ENCODE peak calls at places on chromosome 5, in seven cellular contexts. W is IMR-90, T is thoracic aorta, J is mucosa of descending colon, X is natural killer cell, R is HepG2, G is lower lobe of right lung. F is an unnamed sample.

GRCh38 chr5:179387151-179388110 is 42.2 kb upstream of the ADAMTS2 start:
- DNase-seq in R (no peak), J (no peak), W (no peak), G (no peak), T (no peak), X (peak), F (no peak)

GRCh38 chr5:104951829-104952228 is 1389.2 kb upstream of the NUDT12 start:
- DNase-seq in X (no peak), T (no peak), W (no peak), R (no peak), G (no peak), J (no peak), F (no peak)

GRCh38 chr5:133783481-133783880 is 171.1 kb upstream of the FSTL4 start:
- DNase-seq in W (no peak), T (no peak), R (no peak), G (no peak), J (no peak), X (no peak), F (no peak)

GRCh38 chr5:171647043-171647899 is 138.3 kb upstream of the SMIM23 start:
- DNase-seq in X (no peak), T (no peak), R (peak), J (no peak), W (peak), G (no peak), F (no peak)

GRCh38 chr5:50667653-50668403 is 1.4 kb downstream of the PARP8 start:
- DNase-seq in G (peak), T (no peak), W (peak), X (peak), J (peak), R (no peak), F (peak)

GRCh38 chr5:119049824-119050449 is 20.9 kb upstream of the DMXL1 start:
- DNase-seq in R (no peak), T (no peak), W (peak), G (no peak), X (no peak), J (no peak), F (no peak)

GRCh38 chr5:10856646-10857332 is 95.8 kb upstream of the DAP start:
- DNase-seq in R (peak), G (no peak), J (no peak), T (no peak), X (peak), W (peak), F (peak)

GRCh38 chr5:172766287-172767104 is 4.5 kb downstream of the DUSP1 start:
- DNase-seq in W (peak), G (peak), X (peak), T (peak), J (peak), R (peak), F (peak)

GRCh38 chr5:64497390-64497789 is 8.4 kb upstream of the RGS7BP start:
- DNase-seq in T (no peak), X (no peak), J (no peak), R (no peak), G (no peak), W (peak), F (no peak)

GRCh38 chr5:149641000-149641576 is 59.8 kb downstream of the ARHGEF37 start:
- DNase-seq in W (peak), X (no peak), G (no peak), T (no peak), J (peak), R (peak), F (no peak)

GRCh38 chr5:157610990-157611389 is 35.4 kb upstream of the ADAM19 start:
- DNase-seq in J (no peak), X (no peak), R (no peak), T (no peak), G (no peak), W (no peak), F (no peak)
- TF ChIP-seq CTCF in J (no peak), X (no peak), R (no peak), T (no peak), G (no peak), W (no peak), F (no peak)

GRCh38 chr5:169139381-169140125 is 161.4 kb downstream of the SLIT3 start:
- DNase-seq in R (no peak), T (no peak), W (no peak), X (no peak), G (peak), J (peak), F (no peak)

GRCh38 chr5:169147542-169147941 is 153.4 kb downstream of the SLIT3 start:
- DNase-seq in G (no peak), X (no peak), R (no peak), T (no peak), W (no peak), J (no peak), F (no peak)

GRCh38 chr5:169146158-169146557 is 154.8 kb downstream of the SLIT3 start:
- DNase-seq in T (no peak), G (no peak), X (no peak), J (no peak), W (no peak), R (no peak), F (no peak)

GRCh38 chr5:169148066-169148740 is 152.7 kb downstream of the SLIT3 start:
- DNase-seq in J (no peak), R (no peak), W (no peak), X (no peak), T (no peak), G (no peak), F (no peak)

DNA sequence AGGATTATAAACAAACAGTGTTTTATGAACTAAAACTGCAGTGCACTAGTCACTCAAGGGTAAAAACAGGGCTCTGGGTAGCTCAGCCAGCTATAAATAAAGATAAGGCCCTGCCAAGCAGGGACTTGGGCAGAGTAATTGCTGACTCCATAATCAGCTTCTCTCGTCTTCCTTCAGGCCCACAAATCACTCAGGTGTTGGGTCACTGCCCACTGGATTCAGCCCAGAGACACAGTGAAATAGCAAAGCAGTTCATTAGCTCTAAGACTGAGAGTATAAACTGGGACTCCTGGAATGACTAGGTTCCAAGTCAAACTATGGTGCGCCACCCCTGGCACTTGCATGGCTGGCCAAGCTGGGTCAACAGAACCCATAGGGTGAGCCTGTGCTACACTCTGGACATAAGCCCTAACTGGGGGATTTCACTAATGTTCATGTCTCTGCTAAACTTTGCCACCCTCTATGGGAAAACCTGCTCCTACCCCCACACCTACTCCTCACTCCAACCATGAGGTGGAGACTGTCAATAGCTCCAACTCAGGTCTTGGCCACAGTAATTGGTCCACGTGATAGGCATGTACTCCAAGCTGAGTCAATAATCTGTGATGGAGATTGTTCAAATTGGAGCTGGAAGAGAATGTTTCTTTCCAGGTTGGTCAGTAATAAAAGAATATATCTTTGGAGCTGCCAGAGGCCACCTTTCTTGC is 158.5 kb downstream of the SLIT3 start:
- DNase-seq in G (no peak), W (no peak), J (no peak), X (no peak), R (no peak), T (peak), F (peak)
- TF ChIP-seq CTCF in G (no peak), W (no peak), J (no peak), X (no peak), R (no peak), T (no peak), F (no peak)

DNA sequence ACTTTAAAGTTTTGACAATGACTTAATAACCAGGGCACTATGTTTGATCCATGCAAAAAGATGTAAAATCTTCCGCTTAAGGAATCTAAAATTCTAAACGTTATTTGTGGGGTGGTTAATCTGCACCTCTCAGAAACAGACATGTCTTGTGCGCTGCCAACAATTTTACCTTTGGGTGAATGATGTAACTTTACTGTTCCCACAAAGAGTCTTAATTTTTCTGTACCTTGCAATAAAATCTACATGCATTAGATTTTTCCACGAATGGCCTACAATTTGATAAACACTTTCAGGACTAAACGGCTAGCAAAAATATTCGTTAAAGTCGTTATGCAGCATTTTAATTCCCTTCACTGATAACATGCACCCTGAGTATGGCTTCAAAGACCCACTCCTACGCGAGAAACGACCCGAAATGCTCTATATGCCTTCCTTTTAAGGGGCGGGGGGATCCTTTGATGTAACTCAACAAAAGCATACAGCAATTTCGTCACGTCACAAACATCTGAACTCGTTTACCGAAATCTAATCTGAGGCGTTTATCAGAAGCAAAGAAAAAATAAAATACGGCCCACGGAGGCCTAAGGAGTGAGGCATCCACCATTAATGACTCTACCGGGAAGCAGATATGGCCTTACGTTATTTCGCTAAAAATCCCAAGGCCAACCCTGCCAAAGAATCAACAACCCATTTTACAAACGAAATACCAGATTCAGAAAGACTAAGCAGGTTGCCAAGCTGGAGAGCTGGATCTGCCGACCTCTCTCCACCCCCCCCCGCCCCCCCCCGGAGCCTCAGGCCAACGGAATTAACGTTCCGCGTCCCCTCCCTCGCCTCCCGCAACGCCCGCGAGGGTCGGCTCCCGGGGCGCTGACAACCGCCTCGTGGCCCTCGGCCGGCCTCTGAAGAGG is 607 bp downstream of the AK6 start:
- DNase-seq in W (peak), R (peak), G (no peak), T (no peak), J (no peak), X (no peak), F (no peak)
- TF ChIP-seq CTCF in W (no peak), R (no peak), G (no peak), T (no peak), J (no peak), X (no peak), F (no peak)

GRCh38 chr5:132105688-132106087 is 32.1 kb downstream of the CSF2 start:
- DNase-seq in G (peak), J (no peak), W (no peak), X (no peak), R (no peak), T (no peak), F (no peak)

GRCh38 chr5:132103380-132103951 is 29.9 kb downstream of the CSF2 start:
- DNase-seq in T (peak), R (peak), X (peak), W (peak), J (peak), G (peak), F (peak)

GRCh38 chr5:132104561-132104960 is 31.0 kb downstream of the CSF2 start:
- DNase-seq in W (peak), X (no peak), J (no peak), R (no peak), G (no peak), T (no peak), F (no peak)

GRCh38 chr5:132102944-132103343 is 29.4 kb downstream of the CSF2 start:
- DNase-seq in G (no peak), W (no peak), R (no peak), X (no peak), T (no peak), J (no peak), F (no peak)

DNA sequence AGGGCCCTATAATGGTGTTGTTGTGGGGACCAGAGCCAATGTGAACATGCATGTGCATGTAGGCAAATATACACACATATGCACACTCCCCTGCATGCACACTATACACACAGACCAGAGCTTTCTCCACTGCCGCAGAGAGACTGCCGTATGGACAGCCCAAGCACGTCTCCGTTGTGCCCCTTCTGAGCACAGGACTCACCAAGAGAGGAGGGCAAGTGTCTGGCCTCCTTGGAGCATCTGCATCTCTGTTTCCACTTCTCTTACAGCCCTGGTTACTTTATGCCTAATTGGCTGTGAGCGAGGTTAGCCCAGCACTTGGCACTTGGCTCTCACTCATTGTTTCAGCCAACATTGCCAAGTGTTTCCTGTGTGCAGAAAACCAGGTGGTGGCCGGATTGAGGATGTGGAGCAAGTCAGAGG is 30.4 kb downstream of the CSF2 start:
- DNase-seq in W (no peak), X (no peak), R (no peak), J (no peak), G (peak), T (no peak), F (no peak)
- TF ChIP-seq CTCF in W (no peak), X (no peak), R (no peak), J (no peak), G (no peak), T (no peak), F (no peak)

DNA sequence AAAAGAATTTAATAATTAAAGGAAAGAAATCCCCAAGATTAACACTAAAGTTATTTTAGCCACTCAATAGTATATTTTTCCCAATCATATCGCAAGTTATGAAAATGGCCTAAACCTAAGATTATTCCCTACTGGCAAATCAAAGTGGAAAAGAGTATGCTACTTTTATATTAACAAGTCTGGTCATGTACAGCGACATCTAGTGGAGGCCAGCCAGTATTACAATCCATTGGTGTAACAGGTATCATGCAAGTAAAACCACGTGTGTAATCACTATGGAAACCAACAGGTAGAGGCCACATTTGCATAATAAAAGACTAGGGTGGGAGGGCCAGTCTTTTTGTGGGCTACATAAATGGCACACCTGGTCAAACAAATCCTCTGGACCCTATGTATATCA is 976.4 kb upstream of the CDH9 start:
- DNase-seq in J (no peak), X (no peak), T (no peak), W (no peak), G (no peak), R (peak), F (no peak)
- TF ChIP-seq CTCF in J (no peak), X (no peak), T (no peak), W (peak), G (no peak), R (peak), F (no peak)

DNA sequence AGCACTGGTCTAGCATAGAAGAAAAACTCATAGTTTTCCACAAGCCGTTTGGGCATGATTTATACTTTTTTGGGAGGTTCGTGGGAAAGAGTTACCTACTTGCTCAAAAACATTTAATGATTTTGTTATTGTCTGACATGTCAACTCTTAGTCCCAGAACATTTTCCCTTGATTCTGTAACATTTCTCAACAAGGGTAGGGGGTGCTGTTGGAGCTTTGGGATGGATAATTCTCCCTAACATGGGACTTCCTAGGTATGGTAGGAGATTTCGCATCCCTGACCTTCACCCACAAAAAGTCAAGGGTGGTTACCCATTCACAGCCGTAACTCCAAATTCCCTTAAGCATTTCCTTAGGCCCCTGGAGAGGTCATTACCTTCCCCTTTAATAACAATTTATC is 378.0 kb downstream of the YTHDC2 start:
- DNase-seq in T (no peak), R (no peak), X (no peak), J (no peak), G (no peak), W (no peak), F (no peak)
- TF ChIP-seq CTCF in T (no peak), R (no peak), X (no peak), J (no peak), G (no peak), W (no peak), F (no peak)

F was measured in omental fat pad.